ENCODE peak calls at places on chromosomes 1 and 21, in six cellular contexts. One of them, this sample, is unnamed.
A peak's percentile ranks its signal among the peaks of the same experiment; 100 is the strongest.

GRCh38 chr21:25424045-25424444 is 183.2 kb downstream of the MRPL39 start:
- DNase-seq in stomach: no peak
- DNase-seq in right atrium auricular region: no peak
- DNase-seq in GM23248: no peak
- DNase-seq in pancreas: no peak
- DNase-seq in hepatocyte: no peak
- DNase-seq in this sample: no peak

GRCh38 chr1:208232639-208233038 is 11.5 kb downstream of the PLXNA2 start:
- DNase-seq in stomach: no peak
- DNase-seq in hepatocyte: no peak
- DNase-seq in GM23248: no peak
- DNase-seq in pancreas: no peak
- DNase-seq in right atrium auricular region: no peak
- DNase-seq in this sample: no peak

GRCh38 chr1:47323475-47324105 is 9.6 kb upstream of the STIL start:
- DNase-seq in hepatocyte: peak; percentile 62
- DNase-seq in GM23248: no peak
- DNase-seq in stomach: no peak
- DNase-seq in right atrium auricular region: no peak
- DNase-seq in pancreas: no peak
- DNase-seq in this sample: no peak

GRCh38 chr1:40308036-40308727 is 8.9 kb downstream of the COL9A2 start:
- DNase-seq in hepatocyte: no peak
- DNase-seq in stomach: peak; percentile 62
- DNase-seq in pancreas: no peak
- DNase-seq in GM23248: no peak
- DNase-seq in right atrium auricular region: no peak
- DNase-seq in this sample: no peak

GRCh38 chr1:63628607-63629006 is 35.4 kb downstream of the PGM1 start:
- DNase-seq in GM23248: no peak
- DNase-seq in hepatocyte: no peak
- DNase-seq in pancreas: no peak
- DNase-seq in right atrium auricular region: no peak
- DNase-seq in stomach: no peak
- DNase-seq in this sample: peak; percentile 25

GRCh38 chr1:3772027-3772714 is 378 bp upstream of the SMIM1 start:
- DNase-seq in hepatocyte: peak; percentile 96
- DNase-seq in GM23248: peak; percentile 70
- DNase-seq in pancreas: peak; percentile 96
- DNase-seq in stomach: peak; percentile 95
- DNase-seq in right atrium auricular region: peak; percentile 83
- DNase-seq in this sample: peak; percentile 89

GRCh38 chr21:25459365-25459764 is 147.9 kb downstream of the MRPL39 start:
- DNase-seq in right atrium auricular region: no peak
- DNase-seq in stomach: no peak
- DNase-seq in GM23248: no peak
- DNase-seq in hepatocyte: no peak
- DNase-seq in pancreas: no peak
- DNase-seq in this sample: no peak

GRCh38 chr21:42122808-42123207 is 51.7 kb downstream of the UMODL1 start:
- DNase-seq in GM23248: no peak
- DNase-seq in hepatocyte: no peak
- DNase-seq in pancreas: no peak
- DNase-seq in stomach: peak; percentile 49
- DNase-seq in right atrium auricular region: no peak
- DNase-seq in this sample: no peak

GRCh38 chr1:85313888-85314696 is 37.7 kb upstream of the BCL10 start:
- DNase-seq in hepatocyte: no peak
- DNase-seq in right atrium auricular region: no peak
- DNase-seq in stomach: no peak
- DNase-seq in GM23248: peak; percentile 94
- DNase-seq in pancreas: no peak
- DNase-seq in this sample: peak; percentile 96

GRCh38 chr1:6258675-6259074 is 2.2 kb downstream of the GPR153 start:
- DNase-seq in hepatocyte: no peak
- DNase-seq in right atrium auricular region: no peak
- DNase-seq in stomach: no peak
- DNase-seq in GM23248: no peak
- DNase-seq in pancreas: no peak
- DNase-seq in this sample: no peak

GRCh38 chr1:6261615-6261995 is 707 bp upstream of the GPR153 start:
- DNase-seq in stomach: no peak
- DNase-seq in GM23248: no peak
- DNase-seq in hepatocyte: peak; percentile 34
- DNase-seq in right atrium auricular region: no peak
- DNase-seq in pancreas: no peak
- DNase-seq in this sample: no peak

GRCh38 chr1:6259491-6260362 is 1.2 kb downstream of the GPR153 start:
- DNase-seq in GM23248: peak; percentile 94
- DNase-seq in hepatocyte: peak; percentile 93
- DNase-seq in pancreas: peak; percentile 51
- DNase-seq in right atrium auricular region: peak; percentile 91
- DNase-seq in stomach: peak; percentile 75
- DNase-seq in this sample: peak; percentile 92

GRCh38 chr1:6260961-6261614 is at the start of gene GPR153:
- DNase-seq in pancreas: no peak
- DNase-seq in hepatocyte: peak; percentile 76
- DNase-seq in GM23248: peak; percentile 73
- DNase-seq in right atrium auricular region: no peak
- DNase-seq in stomach: peak; percentile 27
- DNase-seq in this sample: peak; percentile 77

DNA sequence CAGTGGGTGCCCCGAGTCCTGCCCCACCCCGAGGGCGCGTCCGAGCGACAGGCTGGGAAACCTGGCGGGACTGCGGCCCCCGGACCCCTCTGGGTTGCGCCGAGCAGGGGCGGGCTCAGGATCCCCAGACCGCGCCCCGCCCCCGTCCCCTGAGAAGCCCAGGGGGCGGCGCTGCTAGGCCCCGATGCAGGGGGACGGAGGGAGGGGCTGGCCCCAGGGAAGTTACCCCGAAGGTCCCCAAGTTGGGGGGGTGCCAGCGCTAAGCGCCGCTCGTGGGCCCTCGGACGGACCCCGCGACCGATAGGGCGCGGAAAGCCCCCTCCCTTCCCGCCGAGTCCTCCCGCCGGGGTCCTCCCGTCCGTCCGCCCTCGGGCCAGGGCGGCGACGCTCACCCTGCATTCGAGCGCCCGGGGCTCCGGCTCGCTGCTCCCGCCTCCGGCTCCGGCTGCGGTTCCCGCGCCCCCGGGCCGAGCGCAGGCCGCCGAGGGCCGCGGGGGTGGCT is 414 bp downstream of the GPR153 start:
- DNase-seq in stomach: no peak
- DNase-seq in pancreas: no peak
- DNase-seq in GM23248: peak; percentile 51
- DNase-seq in right atrium auricular region: no peak
- DNase-seq in hepatocyte: peak; percentile 61
- DNase-seq in this sample: no peak
- H3K4me3 ChIP-seq in stomach: peak overlapping the region; percentile 74
- H3K4me3 ChIP-seq in pancreas: peak overlapping the region; percentile 12
- H3K4me3 ChIP-seq in GM23248: peak overlapping the region; percentile 69
- H3K4me3 ChIP-seq in right atrium auricular region: peak overlapping the region; percentile 66
- H3K4me3 ChIP-seq in hepatocyte: peak overlapping the region; percentile 52
- H3K4me3 ChIP-seq in this sample: peak overlapping the region; percentile 80

GRCh38 chr1:21828506-21829210 is 16.6 kb downstream of the LDLRAD2 start:
- DNase-seq in GM23248: no peak
- DNase-seq in right atrium auricular region: no peak
- DNase-seq in hepatocyte: no peak
- DNase-seq in pancreas: no peak
- DNase-seq in stomach: no peak
- DNase-seq in this sample: no peak
- H3K36me3 ChIP-seq in GM23248: peaks cover 48% of the 10 kb centered on the region
- H3K36me3 ChIP-seq in right atrium auricular region: peaks cover 100% of the 10 kb centered on the region
- H3K36me3 ChIP-seq in hepatocyte: no peaks in the 10 kb centered on the region
- H3K36me3 ChIP-seq in pancreas: peaks cover 11% of the 10 kb centered on the region
- H3K36me3 ChIP-seq in stomach: peaks cover 100% of the 10 kb centered on the region
- H3K36me3 ChIP-seq in this sample: peaks cover 4% of the 10 kb centered on the region

DNA sequence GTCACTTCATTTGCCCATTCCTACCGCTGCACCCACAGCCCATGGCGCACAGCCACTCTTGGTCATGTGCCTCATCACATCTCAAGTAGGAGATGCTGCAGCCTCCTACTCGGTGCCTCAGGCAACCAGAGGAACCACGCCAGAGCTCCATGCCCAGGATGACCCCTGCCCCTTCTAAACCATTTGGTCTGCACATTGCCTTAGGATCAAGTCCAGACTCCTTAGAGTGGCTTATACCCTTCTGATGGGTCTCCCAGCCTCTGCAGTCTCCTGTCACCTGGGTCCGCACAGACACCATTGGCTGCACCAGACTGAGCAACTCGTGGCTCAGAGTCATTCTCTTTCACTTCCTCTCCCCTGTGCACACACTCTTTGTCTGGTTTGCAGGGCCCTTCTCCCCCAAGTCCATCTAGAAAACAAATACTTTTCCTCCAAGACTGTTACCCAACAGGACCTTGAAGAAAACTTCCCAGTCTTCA is 2.2 kb upstream of the ADORA3 start:
- DNase-seq in GM23248: no peak
- DNase-seq in stomach: no peak
- DNase-seq in pancreas: no peak
- DNase-seq in right atrium auricular region: no peak
- DNase-seq in hepatocyte: peak; percentile 2
- DNase-seq in this sample: no peak
- H3K4me1 ChIP-seq in GM23248: peaks cover 10% of the 10 kb centered on the region
- H3K4me1 ChIP-seq in stomach: peaks cover 22% of the 10 kb centered on the region
- H3K4me1 ChIP-seq in pancreas: no peaks in the 10 kb centered on the region
- H3K4me1 ChIP-seq in right atrium auricular region: peaks cover 38% of the 10 kb centered on the region
- H3K4me1 ChIP-seq in hepatocyte: peaks cover 17% of the 10 kb centered on the region
- H3K4me1 ChIP-seq in this sample: peaks cover 12% of the 10 kb centered on the region

GRCh38 chr21:14290584-14290983 is 74.6 kb downstream of the RBM11 start:
- DNase-seq in GM23248: no peak
- DNase-seq in pancreas: no peak
- DNase-seq in stomach: no peak
- DNase-seq in right atrium auricular region: no peak
- DNase-seq in hepatocyte: no peak
- DNase-seq in this sample: no peak
- H3K4me3 ChIP-seq in GM23248: no peak overlapping the region
- H3K4me3 ChIP-seq in pancreas: no peak overlapping the region
- H3K4me3 ChIP-seq in stomach: no peak overlapping the region
- H3K4me3 ChIP-seq in right atrium auricular region: no peak overlapping the region
- H3K4me3 ChIP-seq in hepatocyte: no peak overlapping the region
- H3K4me3 ChIP-seq in this sample: no peak overlapping the region

DNA sequence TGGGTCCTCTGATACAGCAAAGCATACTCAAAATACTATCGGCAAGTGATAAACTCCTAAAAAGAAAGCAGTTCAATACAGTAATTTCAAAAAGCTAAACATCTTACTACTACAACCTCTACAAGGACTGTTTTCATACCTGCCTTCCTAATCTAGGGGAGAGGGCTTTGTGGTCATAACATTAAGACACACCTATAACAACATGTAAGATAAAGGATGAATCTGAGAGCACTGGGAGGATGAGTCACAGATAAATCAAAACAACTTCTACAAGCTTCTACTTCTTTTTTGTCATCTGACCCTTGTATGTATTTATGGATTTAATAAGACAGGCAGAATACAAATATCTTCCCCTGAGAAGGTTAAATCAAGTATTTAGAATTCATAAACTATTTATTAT is 40.0 kb downstream of the LTN1 start:
- DNase-seq in pancreas: no peak
- DNase-seq in GM23248: no peak
- DNase-seq in right atrium auricular region: no peak
- DNase-seq in stomach: no peak
- DNase-seq in hepatocyte: no peak
- DNase-seq in this sample: peak; percentile 49
- H3K36me3 ChIP-seq in pancreas: peaks cover 8% of the 10 kb centered on the region
- H3K36me3 ChIP-seq in GM23248: peaks cover 46% of the 10 kb centered on the region
- H3K36me3 ChIP-seq in right atrium auricular region: peaks cover 49% of the 10 kb centered on the region
- H3K36me3 ChIP-seq in stomach: peaks cover 92% of the 10 kb centered on the region
- H3K36me3 ChIP-seq in hepatocyte: no peaks in the 10 kb centered on the region
- H3K36me3 ChIP-seq in this sample: peaks cover 28% of the 10 kb centered on the region

DNA sequence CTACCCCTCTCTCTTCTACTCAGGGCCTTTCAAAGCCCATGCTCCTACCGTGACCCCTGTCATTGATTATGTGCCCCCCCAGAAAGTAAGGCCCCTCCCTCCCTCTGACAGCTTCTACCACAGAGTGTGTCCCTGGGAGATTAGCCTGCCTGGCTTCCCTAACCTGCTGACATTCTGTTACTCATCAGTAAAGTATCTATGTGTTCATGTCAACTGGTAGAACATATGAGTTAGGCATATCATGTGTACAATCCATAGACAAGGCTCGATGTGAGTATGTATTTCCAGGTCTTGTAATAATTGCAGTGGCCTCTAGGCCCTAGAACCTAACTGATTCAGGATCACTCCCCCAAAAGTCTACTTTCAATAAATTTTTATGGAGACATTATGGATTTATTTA is 120.0 kb downstream of the GIPC2 start:
- DNase-seq in GM23248: no peak
- DNase-seq in stomach: no peak
- DNase-seq in hepatocyte: no peak
- DNase-seq in right atrium auricular region: no peak
- DNase-seq in pancreas: no peak
- DNase-seq in this sample: peak; percentile 59
- H3K4me1 ChIP-seq in GM23248: no peaks in the 10 kb centered on the region
- H3K4me1 ChIP-seq in stomach: no peaks in the 10 kb centered on the region
- H3K4me1 ChIP-seq in hepatocyte: no peaks in the 10 kb centered on the region
- H3K4me1 ChIP-seq in right atrium auricular region: no peaks in the 10 kb centered on the region
- H3K4me1 ChIP-seq in pancreas: no peaks in the 10 kb centered on the region
- H3K4me1 ChIP-seq in this sample: peaks cover 15% of the 10 kb centered on the region

GRCh38 chr1:207004931-207005830 is 27.4 kb downstream of the C1orf116 start:
- DNase-seq in hepatocyte: peak; percentile 85
- DNase-seq in right atrium auricular region: no peak
- DNase-seq in GM23248: peak; percentile 87
- DNase-seq in pancreas: peak; percentile 48
- DNase-seq in stomach: peak; percentile 76
- DNase-seq in this sample: peak; percentile 97
- H3K4me3 ChIP-seq in hepatocyte: no peak overlapping the region
- H3K4me3 ChIP-seq in right atrium auricular region: no peak overlapping the region
- H3K4me3 ChIP-seq in GM23248: no peak overlapping the region
- H3K4me3 ChIP-seq in pancreas: no peak overlapping the region
- H3K4me3 ChIP-seq in stomach: peak overlapping the region; percentile 10
- H3K4me3 ChIP-seq in this sample: no peak overlapping the region

DNA sequence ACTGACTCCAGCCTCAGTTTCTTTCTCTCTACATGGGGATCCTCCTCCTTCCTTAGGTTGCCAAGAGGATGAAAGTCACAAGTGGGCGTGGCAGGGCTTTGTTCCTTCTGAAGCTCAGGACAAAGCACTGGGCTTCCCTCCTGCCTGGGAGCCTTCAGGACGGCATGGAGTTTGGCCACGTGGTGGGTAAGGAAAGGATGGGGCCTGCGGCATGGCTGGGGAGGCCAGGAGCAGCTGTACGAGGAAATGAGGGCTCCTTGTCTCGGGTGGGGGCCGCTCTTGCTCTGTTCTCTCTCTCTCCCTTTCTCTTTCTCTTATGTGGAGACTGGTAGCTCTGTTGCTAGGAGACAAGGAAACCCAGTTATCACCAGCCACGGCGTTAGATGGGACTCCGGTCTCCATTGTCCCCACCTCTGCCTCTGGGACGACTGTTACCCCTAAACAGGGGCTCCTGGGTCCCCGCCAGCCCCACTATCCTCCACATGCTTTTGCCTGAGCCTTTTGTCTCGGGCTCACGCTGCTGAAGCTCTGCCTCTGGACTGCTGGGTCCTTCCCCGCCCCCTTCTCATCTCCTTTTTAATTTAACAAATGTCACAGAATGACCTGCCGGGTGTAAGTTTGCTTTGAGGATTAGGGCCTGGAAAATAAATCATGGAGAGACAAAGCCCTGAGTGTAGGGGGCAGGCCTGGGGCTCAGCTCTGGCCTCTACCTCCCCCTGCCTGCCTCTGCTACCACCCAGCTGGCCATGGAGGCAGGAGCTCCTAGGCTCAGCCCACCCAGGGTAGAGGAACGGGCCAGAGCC is 39.4 kb downstream of the LRP8 start:
- DNase-seq in stomach: no peak
- DNase-seq in pancreas: no peak
- DNase-seq in hepatocyte: no peak
- DNase-seq in right atrium auricular region: no peak
- DNase-seq in GM23248: no peak
- DNase-seq in this sample: no peak
- H3K36me3 ChIP-seq in stomach: no peaks in the 10 kb centered on the region
- H3K36me3 ChIP-seq in pancreas: no peaks in the 10 kb centered on the region
- H3K36me3 ChIP-seq in hepatocyte: no peaks in the 10 kb centered on the region
- H3K36me3 ChIP-seq in right atrium auricular region: no peaks in the 10 kb centered on the region
- H3K36me3 ChIP-seq in GM23248: no peaks in the 10 kb centered on the region
- H3K36me3 ChIP-seq in this sample: peaks cover 32% of the 10 kb centered on the region